ENCODE peak calls at places on chromosomes 6 and 20, in four cellular contexts. D is uterus, F is suprapubic skin, S is stomach. U is an unnamed sample. For H3K4me1, the result is how much of the 10 kb centered on the place peaks cover.

GRCh38 chr6:112639436-112639835 is 292.3 kb downstream of the RFPL4B start:
- DNase-seq in D (no peak), F (no peak), S (no peak), U (no peak)

GRCh38 chr6:131758920-131759319 is 48.1 kb upstream of the CTAGE9 start:
- DNase-seq in D (no peak), F (no peak), S (no peak), U (no peak)

GRCh38 chr6:134853111-134854055 is 96.5 kb downstream of the ALDH8A1 start:
- DNase-seq in S (no peak), F (no peak), D (no peak), U (no peak)

GRCh38 chr6:38131527-38131965 is 312.0 kb downstream of the ZFAND3 start:
- DNase-seq in S (no peak), F (no peak), D (no peak), U (no peak)

GRCh38 chr6:42104095-42104806 is 38.2 kb downstream of the C6orf132 start:
- DNase-seq in F (no peak), S (peak), D (peak), U (no peak)

GRCh38 chr6:134724653-134725340 is 225.1 kb downstream of the ALDH8A1 start:
- DNase-seq in S (no peak), D (no peak), F (no peak), U (no peak)

GRCh38 chr6:157187182-157188093 is 135.9 kb downstream of the TMEM242 start:
- DNase-seq in D (no peak), S (peak), F (no peak), U (peak)

GRCh38 chr6:137975058-137975940 is 108.2 kb downstream of the TNFAIP3 start:
- DNase-seq in F (no peak), S (no peak), D (no peak), U (no peak)

GRCh38 chr20:59743767-59744485 is 139.6 kb downstream of the PHACTR3 start:
- DNase-seq in F (no peak), D (no peak), S (no peak), U (no peak)

GRCh38 chr6:138250513-138251247 is 32.4 kb upstream of the PBOV1 start:
- DNase-seq in D (peak), F (peak), S (peak), U (peak)

GRCh38 chr20:58521763-58522162 is 6.6 kb upstream of the APCDD1L start:
- DNase-seq in D (no peak), F (no peak), S (no peak), U (no peak)

GRCh38 chr6:139011980-139012379 is 16.6 kb upstream of the ABRACL start:
- DNase-seq in D (no peak), F (no peak), S (no peak), U (no peak)

DNA sequence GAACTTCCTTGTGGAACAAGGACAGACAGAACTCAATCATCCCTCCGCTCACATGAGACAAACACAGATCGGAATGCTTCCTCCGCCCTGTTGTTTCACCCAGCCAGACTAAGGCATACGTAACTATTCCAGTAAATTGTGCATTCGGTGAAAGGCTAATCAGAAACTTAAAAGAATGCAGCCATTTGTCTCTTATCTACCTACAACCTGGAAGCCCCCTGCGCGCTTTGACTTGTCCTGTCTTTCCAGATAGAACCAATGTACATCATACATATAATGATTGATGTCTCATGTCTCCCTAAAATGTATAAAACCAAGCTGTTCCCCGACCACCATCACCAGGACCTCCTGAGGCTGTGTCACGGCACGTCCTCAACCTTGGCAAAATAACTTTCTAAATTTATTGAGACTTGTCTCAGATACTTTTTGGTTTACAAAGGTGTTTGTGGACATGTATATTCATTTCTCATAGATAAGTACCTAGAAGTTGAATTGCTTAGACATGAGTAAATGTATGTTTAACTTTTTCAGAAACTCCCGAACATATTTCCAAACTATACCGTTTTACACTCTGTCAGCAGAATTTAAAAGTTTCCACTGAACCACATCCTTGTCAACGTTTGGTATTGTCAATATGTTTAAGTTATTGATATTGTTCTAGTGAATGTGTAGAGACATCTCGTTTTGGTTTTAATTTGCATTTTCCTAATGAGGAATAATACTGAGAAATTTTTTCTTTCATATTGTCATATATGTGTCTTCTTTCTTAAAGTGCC is 197.6 kb upstream of the THBS2 start:
- DNase-seq in S (no peak), F (no peak), D (no peak), U (no peak)
- H3K4me1 ChIP-seq in S (under half), F (under half), D (under half), U (under half)

DNA sequence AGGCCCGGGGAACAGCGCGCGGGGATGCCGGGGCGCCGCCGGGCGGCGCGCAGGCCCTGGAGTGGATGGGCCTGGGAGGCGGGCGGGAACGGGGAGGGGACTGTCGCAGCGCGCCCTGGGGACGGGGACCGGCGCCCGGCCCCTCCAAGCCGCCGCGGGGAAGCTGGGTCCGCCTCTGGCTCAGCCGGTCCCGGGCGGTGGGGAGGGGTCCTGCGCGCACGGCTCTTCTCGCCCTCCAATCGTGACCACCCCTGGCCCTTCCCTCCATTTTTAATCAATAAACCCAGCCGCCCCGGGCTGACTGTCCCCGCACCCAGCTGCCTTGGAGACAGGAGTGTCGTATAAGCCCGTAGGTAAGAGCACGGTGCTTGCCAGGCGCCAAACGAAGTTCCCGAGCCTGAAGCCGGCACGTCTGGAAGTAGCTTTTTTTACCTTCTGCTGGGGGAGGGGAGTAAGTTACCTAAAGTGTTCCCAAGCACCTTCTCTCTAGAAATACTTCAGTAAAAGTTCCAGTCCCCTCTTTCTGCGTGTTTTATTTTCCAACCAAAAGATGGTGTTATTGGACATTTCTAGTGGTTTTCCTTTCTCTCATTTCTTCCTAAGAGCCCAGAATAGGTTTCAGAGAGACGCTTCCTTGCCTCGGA is 780 bp upstream of the TAF4 start:
- DNase-seq in D (peak), F (peak), S (peak), U (peak)
- TF ChIP-seq POLR2A in D (no peak), F (no peak), S (no peak), U (no peak)

GRCh38 chr6:15439410-15440022 is 193.6 kb downstream of the JARID2 start:
- DNase-seq in S (no peak), F (no peak), D (no peak), U (no peak)
- H3K4me1 ChIP-seq in S (under half), F (half or more), D (under half), U (under half)

GRCh38 chr6:106223300-106223930 is 102.1 kb downstream of the ATG5 start:
- DNase-seq in S (peak), F (peak), D (peak), U (peak)
- TF ChIP-seq POLR2A in S (no peak), F (no peak), D (no peak), U (no peak)

GRCh38 chr6:74609857-74610256 is 596.0 kb downstream of the COL12A1 start:
- DNase-seq in D (no peak), S (no peak), F (no peak), U (no peak)
- H3K4me1 ChIP-seq in D (under half), S (under half), F (under half), U (under half)

GRCh38 chr20:1803216-1804128 is 91.7 kb upstream of the SIRPA start:
- DNase-seq in S (peak), F (no peak), D (no peak), U (peak)
- TF ChIP-seq POLR2A in S (no peak), F (peak), D (no peak), U (no peak)

GRCh38 chr6:35019831-35020230 is 121.3 kb downstream of the TCP11 start:
- DNase-seq in D (no peak), S (no peak), F (no peak), U (no peak)
- H3K4me1 ChIP-seq in D (under half), S (half or more), F (half or more), U (under half)

GRCh38 chr6:142926494-142927273 is 18.3 kb downstream of the HIVEP2 start:
- DNase-seq in D (peak), S (peak), F (peak), U (peak)
- TF ChIP-seq POLR2A in D (peak), S (no peak), F (peak), U (peak)

GRCh38 chr20:41139227-41140093 is 2.1 kb downstream of the PLCG1 start:
- DNase-seq in D (no peak), S (no peak), F (no peak), U (no peak)

GRCh38 chr20:41140226-41141133 is 3.1 kb downstream of the PLCG1 start:
- DNase-seq in F (no peak), S (no peak), D (no peak), U (no peak)

GRCh38 chr20:41138217-41138526 is 829 bp downstream of the PLCG1 start:
- DNase-seq in F (no peak), S (no peak), D (no peak), U (no peak)

GRCh38 chr20:41137412-41138216 is at the start of gene PLCG1:
- DNase-seq in F (peak), S (peak), D (peak), U (peak)

DNA sequence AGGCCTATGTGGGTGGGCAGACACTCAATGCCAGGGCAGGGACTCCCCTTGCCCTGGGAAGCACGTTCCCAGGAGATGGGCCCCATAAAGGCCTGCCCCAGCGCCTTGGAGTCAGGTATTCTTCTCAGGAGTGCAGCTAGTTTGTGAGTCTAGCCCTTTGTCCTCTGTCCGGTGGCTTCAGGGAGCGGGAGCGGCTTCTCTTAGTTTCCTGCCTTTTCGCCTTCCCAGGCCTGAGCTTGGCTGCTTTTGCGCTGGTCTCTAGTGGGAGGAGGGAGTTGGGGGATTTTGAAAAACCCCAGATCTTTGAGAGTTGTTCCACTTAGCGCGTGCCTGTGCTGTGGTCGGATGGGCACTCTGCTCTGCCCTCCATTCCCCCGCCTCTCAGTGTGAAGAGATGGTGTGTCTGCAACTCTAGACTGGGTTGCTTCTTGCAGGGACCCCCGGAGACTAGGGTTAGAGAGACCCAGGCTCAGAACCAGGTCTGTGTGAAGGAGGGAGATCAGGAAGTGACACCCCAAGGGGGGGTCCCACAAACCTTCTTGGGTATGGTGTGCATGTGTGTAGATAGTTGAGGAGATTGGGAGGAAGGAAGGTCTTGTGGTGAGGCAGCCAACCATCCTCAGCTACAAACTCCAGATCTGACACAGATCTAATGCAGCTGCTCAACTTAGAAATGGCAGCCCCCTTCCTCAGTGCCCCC is 1.3 kb downstream of the PLCG1 start:
- DNase-seq in D (no peak), F (no peak), S (no peak), U (no peak)
- H3K4me1 ChIP-seq in D (under half), F (half or more), S (half or more), U (under half)

GRCh38 chr20:50731055-50731929 is at the start of gene PARD6B:
- DNase-seq in S (peak), F (peak), D (peak), U (peak)
- TF ChIP-seq POLR2A in S (no peak), F (peak), D (peak), U (peak)